ENCODE peak calls at places on chromosomes 5 and 9, in eight cellular contexts. G is astrocyte of the spinal cord, E is AG10803, Y is fibroblast of lung, C is GM12878, H is astrocyte, T is gastrocnemius medialis, U is thoracic aorta. X is an unnamed sample.

GRCh38 chr9:38126730-38127129 is 57.7 kb upstream of the SHB start:
- DNase-seq in Y (no peak), E (no peak), T (no peak), U (no peak), G (no peak), C (no peak), H (no peak), X (no peak)

GRCh38 chr9:95644377-95644776 is 127.6 kb upstream of the PTCH1 start:
- DNase-seq in E (no peak), C (no peak), U (no peak), Y (peak), H (peak), T (no peak), G (no peak), X (peak)

GRCh38 chr5:143355710-143356109 is 47.8 kb downstream of the NR3C1 start:
- DNase-seq in Y (peak), C (no peak), H (peak), E (peak), U (no peak), G (peak), T (peak), X (peak)

GRCh38 chr5:173340451-173340850 is 12.2 kb upstream of the STC2 start:
- DNase-seq in T (no peak), U (no peak), C (no peak), G (no peak), H (no peak), Y (no peak), E (no peak), X (no peak)

GRCh38 chr9:37281541-37281940 is 141.0 kb upstream of the GRHPR start:
- DNase-seq in E (no peak), U (no peak), C (no peak), Y (no peak), G (no peak), H (no peak), T (no peak), X (no peak)

GRCh38 chr5:151570512-151571269 is 20.4 kb downstream of the FAT2 start:
- DNase-seq in Y (no peak), H (no peak), U (no peak), E (no peak), G (no peak), T (no peak), C (no peak), X (no peak)

GRCh38 chr9:124420991-124421543 is 5.8 kb upstream of the PSMB7 start:
- DNase-seq in E (no peak), H (no peak), G (peak), U (no peak), C (no peak), T (no peak), Y (no peak), X (no peak)

GRCh38 chr5:172868924-172869565 is 35.0 kb downstream of the ERGIC1 start:
- DNase-seq in G (peak), U (peak), C (no peak), H (peak), Y (peak), E (peak), T (peak), X (peak)

GRCh38 chr9:5428794-5429528 is 8.8 kb downstream of the PLGRKT start:
- DNase-seq in E (no peak), C (no peak), H (no peak), U (no peak), T (no peak), G (no peak), Y (no peak), X (no peak)

GRCh38 chr5:36301858-36302603 is at the start of gene RANBP3L:
- DNase-seq in E (no peak), H (peak), C (no peak), G (peak), Y (peak), U (no peak), T (peak), X (no peak)

GRCh38 chr9:135068776-135069415 is 18.6 kb upstream of the OLFM1 start:
- DNase-seq in U (no peak), Y (no peak), G (no peak), E (no peak), H (no peak), T (no peak), C (no peak), X (no peak)

GRCh38 chr9:34701769-34702736 is 7.9 kb downstream of the CCL21 start:
- DNase-seq in Y (peak), G (peak), E (peak), U (peak), H (peak), T (peak), C (no peak), X (peak)

GRCh38 chr9:34707130-34707529 is 2.8 kb downstream of the CCL21 start:
- DNase-seq in C (no peak), T (no peak), G (no peak), Y (no peak), H (no peak), E (no peak), U (no peak), X (no peak)

GRCh38 chr9:34701023-34701768 is 8.7 kb downstream of the CCL21 start:
- DNase-seq in U (peak), G (peak), E (peak), C (no peak), Y (peak), H (peak), T (peak), X (peak)
- H3K4me3 ChIP-seq in U (peak), G (peak), E (peak), C (no peak), Y (peak), H (peak), T (peak), X (peak)

GRCh38 chr5:141182248-141182647 is at the start of gene PCDHB16:
- DNase-seq in G (no peak), E (peak), U (no peak), Y (peak), C (no peak), T (no peak), H (peak), X (peak)
- TF ChIP-seq CTCF in G (no peak), E (peak), U (peak), Y (peak), C (no peak), T (no peak), H (no peak), X (peak)

DNA sequence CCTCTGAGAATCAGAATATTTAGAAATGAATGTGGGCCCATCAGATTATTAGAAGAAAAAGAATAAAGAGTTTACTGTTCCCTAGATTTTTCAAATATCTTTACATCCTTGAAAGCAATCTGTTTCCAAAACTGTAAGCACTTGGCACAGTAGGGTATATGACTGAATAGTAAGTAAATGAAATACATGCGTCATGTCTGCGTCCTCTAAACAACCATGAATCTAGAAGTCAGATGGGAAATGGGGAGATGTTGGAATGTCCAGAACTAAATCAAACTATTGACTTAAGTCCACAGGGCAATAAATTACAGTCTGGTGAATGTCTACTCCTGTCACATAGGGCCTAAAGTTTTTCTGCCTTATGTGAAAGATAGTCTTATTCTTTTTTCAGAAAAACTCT is 26.2 kb downstream of the TTC23L start:
- DNase-seq in C (no peak), U (no peak), G (no peak), Y (peak), H (no peak), E (no peak), T (no peak), X (no peak)
- H3K4me3 ChIP-seq in C (no peak), U (no peak), G (no peak), Y (no peak), H (no peak), E (no peak), T (no peak), X (no peak)

GRCh38 chr5:118825226-118825625 is 163.1 kb downstream of the DTWD2 start:
- DNase-seq in C (no peak), E (no peak), H (no peak), T (no peak), Y (no peak), U (no peak), G (no peak), X (no peak)
- TF ChIP-seq CTCF in C (no peak), E (no peak), H (no peak), T (no peak), Y (no peak), U (no peak), G (no peak), X (no peak)

GRCh38 chr5:16886366-16886736 is 49.7 kb downstream of the MYO10 start:
- DNase-seq in E (peak), C (no peak), H (peak), U (no peak), Y (peak), G (peak), T (no peak), X (peak)
- H3K4me3 ChIP-seq in E (no peak), C (no peak), H (no peak), U (no peak), Y (no peak), G (no peak), T (no peak), X (no peak)

DNA sequence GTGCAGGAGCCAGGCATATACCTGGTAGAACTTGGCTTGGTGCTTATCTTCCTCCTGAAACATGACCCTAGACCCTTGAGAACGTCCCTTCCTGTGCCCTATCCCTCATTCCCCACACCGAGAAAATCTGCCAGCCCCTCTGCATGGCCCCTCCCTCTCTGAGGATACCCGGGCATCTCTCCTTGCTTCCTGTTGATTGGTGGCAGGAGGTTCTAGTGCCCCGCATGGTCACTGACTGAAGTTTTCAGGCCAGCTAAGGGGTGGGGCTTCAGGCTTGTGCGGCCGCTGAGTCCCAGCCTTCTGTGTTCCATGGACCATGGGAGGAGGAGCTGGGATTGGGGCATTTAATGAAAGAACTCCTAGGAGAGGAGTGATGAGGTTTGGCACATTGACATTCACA is 22.8 kb downstream of the IGIP start:
- DNase-seq in T (no peak), H (no peak), C (no peak), E (no peak), U (no peak), Y (peak), G (no peak), X (no peak)
- TF ChIP-seq CTCF in T (no peak), H (no peak), C (no peak), E (peak), U (no peak), Y (no peak), G (no peak), X (peak)

DNA sequence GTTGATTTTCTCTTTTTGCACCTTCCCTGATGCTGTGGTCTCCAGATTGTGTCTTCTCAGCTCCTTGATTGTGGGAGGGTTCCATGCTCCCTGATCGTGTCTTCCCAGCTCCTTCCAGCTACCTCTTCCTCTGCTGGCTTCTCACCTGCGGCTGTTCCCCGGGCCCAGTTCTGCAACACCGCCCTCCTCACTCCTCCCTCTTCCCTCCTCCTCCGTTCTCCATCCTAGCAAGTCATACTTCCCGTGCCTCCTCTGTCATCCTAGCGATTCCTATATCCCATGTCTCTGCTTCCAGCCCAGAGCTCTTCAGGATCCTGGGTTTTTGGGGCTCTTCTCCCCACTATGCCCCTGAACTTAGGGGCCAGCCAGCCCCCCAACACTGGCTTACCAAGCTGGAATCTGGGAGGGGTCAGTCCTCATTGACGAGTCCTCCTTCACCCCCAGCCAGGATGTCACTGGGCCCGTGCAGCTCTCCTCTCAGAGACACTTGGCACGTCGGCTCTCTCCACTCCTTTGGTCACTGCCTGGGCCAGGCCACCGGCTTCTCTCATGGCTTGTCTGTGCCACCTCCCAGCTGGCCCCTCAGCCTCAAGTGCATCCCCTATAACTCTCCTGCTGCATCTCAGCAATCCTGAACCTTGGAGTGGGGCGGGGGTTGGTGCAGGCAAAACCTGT is 255.4 kb upstream of the MVB12B start:
- DNase-seq in U (no peak), E (no peak), C (no peak), H (no peak), G (no peak), T (no peak), Y (no peak), X (no peak)
- H3K4me3 ChIP-seq in U (no peak), E (no peak), C (no peak), H (no peak), G (no peak), T (no peak), Y (no peak), X (no peak)

DNA sequence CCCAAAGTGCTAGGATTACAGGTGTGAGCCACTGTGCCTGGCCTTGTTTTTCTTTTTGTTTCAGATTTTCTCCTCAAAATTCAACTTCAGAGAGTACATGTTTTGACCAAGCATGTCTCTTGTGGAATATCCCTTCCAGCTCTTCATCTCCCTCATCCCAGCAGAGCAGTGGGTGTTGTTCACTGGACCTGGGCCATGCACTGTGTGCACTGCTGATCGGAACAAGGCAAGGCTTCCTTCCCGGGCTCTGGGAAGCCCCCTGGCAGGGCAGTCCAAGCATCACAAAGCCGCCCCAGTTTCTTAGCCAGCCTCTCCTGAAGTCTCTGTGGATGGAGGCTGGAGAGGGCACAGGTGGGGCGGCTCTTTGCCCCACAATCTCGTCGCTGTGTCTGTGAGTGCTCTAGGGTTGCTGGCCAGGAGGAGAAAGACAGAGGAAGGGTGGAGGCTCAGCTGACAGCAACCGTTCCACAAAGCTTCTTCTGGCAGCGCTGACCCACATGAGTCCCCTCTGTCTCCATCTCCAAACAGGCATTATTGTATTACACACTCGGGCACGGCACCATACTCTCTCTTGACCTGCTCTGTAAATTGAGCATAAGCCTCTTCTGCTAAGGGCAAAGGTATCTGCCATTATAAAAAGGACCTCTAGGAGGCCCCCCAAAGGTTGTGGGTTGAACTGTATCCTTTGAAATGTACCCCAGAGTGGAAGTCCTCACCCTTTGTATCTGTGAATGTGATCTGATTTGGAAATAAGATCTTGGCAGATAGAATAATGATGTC is 89.6 kb downstream of the TARS1 start:
- DNase-seq in G (no peak), E (no peak), U (no peak), Y (no peak), H (no peak), C (no peak), T (no peak), X (no peak)
- TF ChIP-seq CTCF in G (no peak), E (no peak), U (no peak), Y (no peak), H (no peak), C (no peak), T (no peak), X (no peak)

DNA sequence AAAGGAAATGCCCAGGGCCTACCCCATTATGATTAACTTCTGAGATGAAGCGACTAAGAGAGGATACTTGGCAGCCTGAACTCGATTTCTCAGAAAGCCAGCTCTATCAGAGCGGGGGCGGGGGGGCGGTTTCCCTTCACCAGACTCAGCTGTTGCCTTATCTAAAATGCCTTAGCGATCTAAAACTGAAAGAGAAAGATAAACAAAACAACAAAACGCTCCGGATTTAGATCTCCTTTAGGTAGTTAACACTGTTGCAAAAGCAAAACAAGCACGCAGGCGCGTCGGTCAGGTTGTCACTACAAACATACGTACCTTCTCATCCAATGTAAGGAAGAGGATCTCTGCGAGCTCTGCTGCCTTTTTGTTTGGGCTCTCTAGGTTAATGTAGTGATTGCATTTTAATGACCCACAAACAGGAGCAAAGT is 1.1 kb downstream of the EPB41L4A start:
- DNase-seq in E (no peak), C (peak), G (peak), U (peak), T (no peak), Y (no peak), H (peak), X (peak)
- H3K4me3 ChIP-seq in E (peak), C (peak), G (peak), U (peak), T (peak), Y (peak), H (peak), X (peak)